ENCODE peak calls at places on chromosomes 7 and 10, in four cellular contexts. B is cardiac muscle cell, G is H9, F is esophagus squamous epithelium. L is an unnamed sample. For H3K9me3, the result is how much of the 10 kb centered on the place peaks cover.

GRCh38 chr7:107690611-107691010 is 30.0 kb downstream of the SLC26A4 start:
- DNase-seq in F (no peak), B (peak), G (no peak), L (no peak)

GRCh38 chr7:86708334-86708733 is 64.6 kb downstream of the GRM3 start:
- DNase-seq in B (no peak), F (no peak), G (peak), L (no peak)

GRCh38 chr7:133429371-133429770 is 176.5 kb downstream of the EXOC4 start:
- DNase-seq in F (no peak), B (peak), G (no peak), L (no peak)

GRCh38 chr10:60951272-60951724 is 7.3 kb upstream of the RHOBTB1 start:
- DNase-seq in G (no peak), F (no peak), B (no peak), L (no peak)

GRCh38 chr7:36456548-36456947 is 66.9 kb downstream of the ANLN start:
- DNase-seq in G (no peak), B (peak), F (no peak), L (no peak)

GRCh38 chr10:30058570-30059132 is 735 bp downstream of the JCAD start:
- DNase-seq in B (no peak), F (no peak), G (no peak), L (no peak)

GRCh38 chr10:116053910-116054309 is 219.1 kb downstream of the GFRA1 start:
- DNase-seq in G (no peak), F (no peak), B (no peak), L (no peak)

GRCh38 chr7:97001656-97002554 is 3.4 kb upstream of the DLX6 start:
- DNase-seq in B (no peak), G (peak), F (no peak), L (no peak)

GRCh38 chr7:44685723-44686122 is 62.9 kb upstream of the ZMIZ2 start:
- DNase-seq in F (no peak), G (no peak), B (no peak), L (no peak)

GRCh38 chr10:122721111-122721510 is 21.5 kb upstream of the C10orf120 start:
- DNase-seq in F (no peak), B (no peak), G (no peak), L (no peak)

GRCh38 chr7:44986218-44987053 is 7.6 kb upstream of the MYO1G start:
- DNase-seq in G (peak), F (peak), B (peak), L (peak)

GRCh38 chr10:89853796-89854195 is 152.4 kb downstream of the KIF20B start:
- DNase-seq in B (no peak), G (peak), F (no peak), L (no peak)

GRCh38 chr10:31143331-31143935 is 111.8 kb upstream of the ZNF438 start:
- DNase-seq in G (no peak), F (no peak), B (no peak), L (no peak)

GRCh38 chr7:94008537-94008936 is 4.4 kb upstream of the BET1 start:
- DNase-seq in G (no peak), B (peak), F (no peak), L (no peak)

GRCh38 chr7:132654150-132654549 is 77.9 kb upstream of the PLXNA4 start:
- DNase-seq in G (peak), B (peak), F (no peak), L (no peak)

GRCh38 chr10:5574642-5575131 is 49.9 kb downstream of the CALML3 start:
- DNase-seq in G (no peak), B (no peak), F (no peak), L (no peak)

GRCh38 chr10:100645609-100646008 is 99.8 kb upstream of the PAX2 start:
- DNase-seq in G (no peak), B (no peak), F (no peak), L (no peak)

GRCh38 chr7:85829817-85830432 is 643.1 kb upstream of the SEMA3D start:
- DNase-seq in B (peak), G (no peak), F (no peak), L (no peak)

GRCh38 chr7:150450491-150450992 is at the start of gene GIMAP8:
- DNase-seq in F (peak), B (peak), G (no peak), L (peak)

GRCh38 chr10:75418712-75419111 is 12.7 kb upstream of the LRMDA start:
- DNase-seq in B (no peak), F (no peak), G (no peak), L (no peak)

GRCh38 chr7:13742719-13743640 is 246.5 kb downstream of the ETV1 start:
- DNase-seq in F (no peak), G (peak), B (peak), L (no peak)

GRCh38 chr10:93070378-93071176 is 3.1 kb upstream of the CYP26A1 start:
- DNase-seq in G (no peak), B (no peak), F (no peak), L (no peak)

GRCh38 chr7:79461660-79462059 is 8.2 kb upstream of the MAGI2 start:
- DNase-seq in G (no peak), B (peak), F (no peak), L (no peak)

GRCh38 chr10:61487506-61487905 is 34.3 kb upstream of the TMEM26 start:
- DNase-seq in B (peak), G (no peak), F (no peak), L (no peak)

GRCh38 chr7:142542938-142543337 is 206.3 kb upstream of the PRSS1 start:
- DNase-seq in G (no peak), F (no peak), B (peak), L (no peak)

GRCh38 chr7:106163257-106163656 is 51.1 kb upstream of the SYPL1 start:
- DNase-seq in F (no peak), B (no peak), G (no peak), L (no peak)

GRCh38 chr10:114100848-114101741 is 57.4 kb downstream of the ADRB1 start:
- DNase-seq in G (no peak), B (peak), F (no peak), L (no peak)

GRCh38 chr10:17212802-17213204 is 11.3 kb upstream of the TRDMT1 start:
- DNase-seq in F (no peak), G (no peak), B (no peak), L (no peak)

GRCh38 chr7:17307033-17307432 is 8.6 kb downstream of the AHR start:
- DNase-seq in F (no peak), B (peak), G (no peak), L (no peak)

GRCh38 chr7:3722396-3722846 is 421.4 kb downstream of the SDK1 start:
- DNase-seq in G (peak), F (no peak), B (peak), L (no peak)

GRCh38 chr7:106039486-106040060 is 72.5 kb downstream of the SYPL1 start:
- DNase-seq in G (peak), B (peak), F (no peak), L (no peak)

GRCh38 chr7:75018570-75019364 is 54.3 kb downstream of the CASTOR2 start:
- DNase-seq in F (no peak), B (no peak), G (no peak), L (no peak)

GRCh38 chr10:5897504-5897903 is 7.5 kb downstream of the FBH1 start:
- DNase-seq in B (no peak), G (no peak), F (no peak), L (no peak)

GRCh38 chr7:27709137-27710075 is 30.6 kb upstream of the TAX1BP1 start:
- DNase-seq in F (no peak), B (peak), G (no peak), L (no peak)

GRCh38 chr10:78405231-78405630 is 371.6 kb downstream of the RPS24 start:
- DNase-seq in B (no peak), G (no peak), F (no peak), L (no peak)

GRCh38 chr7:151700621-151701185 is 176.2 kb downstream of the PRKAG2 start:
- DNase-seq in G (no peak), B (peak), F (no peak), L (no peak)

GRCh38 chr7:159272739-159273138 is 128.1 kb upstream of the VIPR2 start:
- DNase-seq in G (peak), B (no peak), F (no peak), L (no peak)
- H3K9me3 ChIP-seq in G (under half), B (under half), F (under half), L (under half)

GRCh38 chr7:72114129-72114528 is 298.0 kb downstream of the CALN1 start:
- DNase-seq in B (no peak), F (no peak), G (no peak), L (no peak)
- H3K9me3 ChIP-seq in B (under half), F (under half), G (under half), L (under half)

DNA sequence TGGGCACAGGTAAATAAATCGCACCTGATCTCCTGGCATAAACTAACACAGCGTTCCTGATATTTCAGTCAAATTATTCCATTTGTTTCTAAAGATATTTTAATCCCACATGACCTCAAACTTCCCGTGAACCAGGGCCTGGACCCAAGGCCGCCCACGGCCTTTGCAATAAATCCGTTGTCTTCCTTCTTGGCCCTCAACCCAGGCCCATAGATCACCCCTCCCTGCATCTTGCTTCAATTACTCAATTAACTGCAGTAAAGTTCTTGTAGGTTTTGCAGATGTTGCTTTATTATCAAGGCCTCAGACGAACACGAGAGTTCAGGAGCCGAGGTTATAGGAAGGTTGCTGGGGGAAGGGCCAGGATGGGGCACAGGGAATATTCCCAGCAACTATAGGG is 249.5 kb downstream of the RAB11FIP2 start:
- DNase-seq in G (no peak), B (no peak), F (no peak), L (no peak)
- H3K9me3 ChIP-seq in G (under half), B (under half), F (under half), L (under half)

GRCh38 chr7:158075633-158076001 is 512.0 kb downstream of the PTPRN2 start:
- DNase-seq in F (no peak), B (no peak), G (no peak), L (no peak)
- H3K9me3 ChIP-seq in F (under half), B (under half), G (under half), L (under half)

DNA sequence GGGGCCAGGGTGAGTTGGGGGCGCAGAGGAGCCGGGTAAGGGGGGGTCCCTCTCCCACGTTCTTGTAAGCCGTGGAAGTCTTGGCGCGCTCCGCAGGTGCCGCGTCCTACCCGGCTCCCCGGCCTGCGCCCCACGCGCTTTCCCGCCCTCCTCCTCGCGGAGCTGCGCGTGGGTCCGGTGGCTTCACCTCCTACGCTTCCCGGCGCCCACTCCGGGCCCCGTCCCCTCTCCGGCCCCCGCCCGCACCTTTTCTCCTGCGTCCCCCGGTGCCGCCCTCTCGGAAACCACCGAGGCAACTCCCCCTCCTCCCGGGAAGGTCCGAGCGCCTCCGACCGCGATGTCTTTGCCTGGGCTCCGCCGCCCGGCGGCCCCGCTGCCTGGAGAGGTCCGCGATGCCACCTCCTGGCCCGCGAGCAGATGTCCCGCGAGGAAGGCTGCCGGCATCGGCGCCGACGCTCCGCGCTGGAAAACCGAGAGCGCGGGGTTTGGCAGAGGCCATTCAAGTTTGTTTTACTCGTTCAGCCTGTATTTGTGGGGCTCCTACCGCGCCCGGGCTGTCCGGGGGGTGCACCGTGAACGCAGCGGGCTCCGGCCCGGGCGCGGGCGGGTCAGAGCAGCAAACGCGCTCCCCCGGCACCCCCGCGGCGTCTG is 2.4 kb upstream of the NKX6-2 start:
- DNase-seq in F (no peak), B (peak), G (no peak), L (no peak)
- H3K9me3 ChIP-seq in F (under half), B (under half), G (under half), L (under half)

DNA sequence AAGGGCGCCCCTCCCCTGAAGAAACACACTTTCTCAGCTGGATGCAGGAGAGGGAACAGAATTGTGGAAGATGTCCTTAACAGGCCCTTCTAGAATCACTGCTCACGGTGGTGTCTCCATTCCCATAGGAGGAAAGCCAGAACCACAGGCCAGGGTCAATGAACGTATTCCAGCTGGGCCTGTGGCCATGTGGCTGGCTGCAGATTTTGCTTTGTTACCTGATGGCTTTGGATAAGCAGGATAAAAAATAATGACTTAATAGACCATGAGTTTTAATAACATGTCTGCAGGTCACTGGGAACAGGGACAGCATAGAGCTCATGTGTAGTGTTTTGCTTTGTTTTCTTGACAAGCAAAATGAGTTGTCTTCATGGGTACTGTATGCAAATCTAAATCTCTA is 210.3 kb downstream of the TRIL start:
- DNase-seq in F (no peak), B (no peak), G (no peak), L (no peak)
- H3K9me3 ChIP-seq in F (under half), B (under half), G (under half), L (under half)

L was measured in T-helper 17 cell.